ENCODE peak calls at places on chromosomes 4 and X, in six cellular contexts. C, X, Q, U, E and T are unnamed samples.

GRCh38 chr4:82493721-82494425 is 63.5 kb downstream of the ENOPH1 start:
- DNase-seq in C (no peak), X (no peak), Q (no peak), U (no peak), E (no peak), T (no peak)

GRCh38 chrX:40094041-40094899 is 3.5 kb downstream of the BCOR start:
- DNase-seq in C (peak), X (peak), Q (no peak), U (peak), E (no peak), T (no peak)

GRCh38 chr4:26140150-26140898 is 180.5 kb upstream of the RBPJ start:
- DNase-seq in C (no peak), X (no peak), Q (no peak), U (no peak), E (no peak), T (no peak)

GRCh38 chrX:39726810-39727209 is 370.9 kb downstream of the BCOR start:
- DNase-seq in C (no peak), X (no peak), Q (no peak), U (peak), E (no peak), T (no peak)

GRCh38 chr4:82718067-82718935 is 80.3 kb downstream of the SCD5 start:
- DNase-seq in C (no peak), X (no peak), Q (peak), U (peak), E (peak), T (no peak)

GRCh38 chrX:4706961-4707360 is 993.5 kb upstream of the PRKX start:
- DNase-seq in C (no peak), X (no peak), Q (no peak), U (no peak), E (no peak), T (no peak)

GRCh38 chr4:10599574-10599973 is 85.0 kb downstream of the CLNK start:
- DNase-seq in C (peak), X (no peak), Q (no peak), U (no peak), E (no peak), T (no peak)

GRCh38 chr4:107114059-107114458 is 77.9 kb upstream of the DKK2 start:
- DNase-seq in C (no peak), X (no peak), Q (no peak), U (no peak), E (no peak), T (no peak)

GRCh38 chr4:89254847-89255246 is 52.8 kb downstream of the GPRIN3 start:
- DNase-seq in C (peak), X (peak), Q (no peak), U (peak), E (peak), T (peak)

GRCh38 chrX:142977128-142977914 is 48.4 kb upstream of the SPANXN4 start:
- DNase-seq in C (no peak), X (no peak), Q (no peak), U (no peak), E (no peak), T (no peak)

GRCh38 chrX:39145859-39146258 is 344.6 kb downstream of the MID1IP1 start:
- DNase-seq in C (no peak), X (no peak), Q (no peak), U (no peak), E (no peak), T (no peak)

GRCh38 chr4:96102541-96103018 is 262.7 kb downstream of the PDHA2 start:
- DNase-seq in C (no peak), X (no peak), Q (no peak), U (peak), E (no peak), T (no peak)

GRCh38 chrX:139429913-139430312 is 100.6 kb upstream of the F9 start:
- DNase-seq in C (no peak), X (no peak), Q (no peak), U (no peak), E (no peak), T (peak)

GRCh38 chrX:154918060-154918483 is 31.9 kb downstream of the F8A1 start:
- DNase-seq in C (peak), X (peak), Q (peak), U (peak), E (peak), T (no peak)

GRCh38 chrX:77422886-77423648 is 24.1 kb upstream of the FGF16 start:
- DNase-seq in C (peak), X (no peak), Q (no peak), U (no peak), E (no peak), T (no peak)

GRCh38 chr4:78409612-78410202 is 141.9 kb upstream of the ANXA3 start:
- DNase-seq in C (no peak), X (no peak), Q (no peak), U (no peak), E (no peak), T (no peak)

GRCh38 chr4:187619319-187619718 is 376.3 kb upstream of the ZFP42 start:
- DNase-seq in C (no peak), X (no peak), Q (no peak), U (no peak), E (no peak), T (no peak)

GRCh38 chr4:121278811-121279368 is 101.9 kb downstream of the QRFPR start:
- DNase-seq in C (no peak), X (no peak), Q (no peak), U (peak), E (no peak), T (no peak)

GRCh38 chr4:71607780-71608673 is 175.9 kb downstream of the GC start:
- DNase-seq in C (no peak), X (no peak), Q (no peak), U (peak), E (peak), T (no peak)

GRCh38 chr4:85318415-85318814 is 156.5 kb upstream of the ARHGAP24 start:
- DNase-seq in C (no peak), X (no peak), Q (no peak), U (no peak), E (no peak), T (no peak)

GRCh38 chr4:153257151-153257620 is 52.9 kb downstream of the TRIM2 start:
- DNase-seq in C (peak), X (peak), Q (no peak), U (peak), E (no peak), T (no peak)
- H3K4me3 ChIP-seq in C (peak), X (peak), Q (peak), U (no peak), E (no peak), T (peak)

DNA sequence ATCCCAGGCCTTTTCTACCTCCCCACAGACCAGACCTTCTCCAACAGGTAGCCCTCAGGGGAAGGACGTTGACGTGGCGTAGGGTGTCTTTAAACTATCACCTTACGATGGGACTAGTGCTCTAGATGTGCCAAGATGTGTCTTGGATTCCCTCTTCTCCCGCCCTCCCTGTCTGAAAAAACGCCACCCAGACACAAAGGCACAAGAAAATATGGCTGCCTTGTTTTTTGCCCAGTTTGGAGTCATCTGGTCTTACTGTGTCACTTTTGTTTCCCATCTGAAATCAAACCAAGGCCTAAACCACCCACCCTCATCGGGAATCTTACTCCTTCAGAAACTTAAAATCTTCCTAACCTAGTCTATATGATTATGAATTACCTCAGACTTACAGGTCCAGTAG is 235.4 kb downstream of the OR13H1 start:
- DNase-seq in C (no peak), X (no peak), Q (no peak), U (no peak), E (no peak), T (no peak)
- H3K27ac ChIP-seq in C (no peak), X (no peak), Q (no peak), U (no peak), E (no peak), T (no peak)

DNA sequence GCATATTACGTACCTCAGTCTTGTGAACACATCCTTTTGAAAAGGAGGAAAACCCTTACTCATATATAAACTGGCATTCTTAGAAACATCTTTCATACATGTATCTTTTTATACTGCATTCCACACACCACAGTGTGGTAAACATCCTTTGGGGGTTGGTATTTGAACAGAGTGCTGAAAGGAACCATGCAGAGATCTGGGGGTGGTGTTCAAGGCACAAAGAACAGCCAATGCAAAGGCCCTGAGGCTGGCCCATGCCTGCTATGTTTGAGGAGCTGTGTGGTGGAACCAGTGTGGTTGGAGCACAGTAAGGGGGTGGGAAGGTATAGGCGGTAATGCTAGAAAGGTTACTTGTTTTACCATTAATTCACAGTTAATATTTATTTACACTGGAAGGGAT is 2.0 kb downstream of the ELK1 start:
- DNase-seq in C (no peak), X (no peak), Q (no peak), U (peak), E (no peak), T (no peak)
- H3K4me3 ChIP-seq in C (no peak), X (no peak), Q (no peak), U (no peak), E (no peak), T (no peak)

DNA sequence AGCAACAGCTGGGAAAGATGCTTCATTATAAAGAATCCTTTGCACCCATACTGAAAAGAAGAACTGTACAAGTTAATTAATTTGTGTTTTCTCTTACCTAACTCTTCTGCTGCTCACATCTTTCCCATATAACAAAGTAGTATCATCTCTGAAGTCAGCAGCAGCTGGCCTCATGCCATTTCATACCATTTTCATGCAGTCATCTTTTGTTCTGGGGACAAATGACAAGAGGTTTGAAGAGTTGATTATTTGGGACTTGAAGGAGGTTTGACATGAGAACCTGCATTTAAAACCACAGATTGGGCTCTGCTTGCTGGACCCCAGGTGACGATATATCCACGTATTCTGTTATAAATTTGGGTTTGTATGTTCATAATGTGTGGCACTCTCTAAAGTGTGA is 430.3 kb downstream of the SPRY1 start:
- DNase-seq in C (no peak), X (no peak), Q (no peak), U (peak), E (no peak), T (no peak)
- H3K27ac ChIP-seq in C (no peak), X (no peak), Q (no peak), U (no peak), E (no peak), T (no peak)

GRCh38 chr4:75248770-75249467 is 265.3 kb downstream of the RCHY1 start:
- DNase-seq in C (no peak), X (no peak), Q (no peak), U (peak), E (no peak), T (no peak)
- H3K4me3 ChIP-seq in C (no peak), X (no peak), Q (no peak), U (no peak), E (no peak), T (no peak)

GRCh38 chr4:41542526-41543270 is 4.7 kb downstream of the LIMCH1 start:
- DNase-seq in C (no peak), X (no peak), Q (no peak), U (peak), E (no peak), T (no peak)

GRCh38 chr4:41539711-41540110 is 1.8 kb downstream of the LIMCH1 start:
- DNase-seq in C (no peak), X (no peak), Q (no peak), U (no peak), E (no peak), T (no peak)

GRCh38 chr4:41541697-41542096 is 3.7 kb downstream of the LIMCH1 start:
- DNase-seq in C (peak), X (no peak), Q (no peak), U (peak), E (no peak), T (no peak)

GRCh38 chr4:41538887-41539498 is 1.0 kb downstream of the LIMCH1 start:
- DNase-seq in C (no peak), X (no peak), Q (no peak), U (no peak), E (no peak), T (no peak)

GRCh38 chr4:41540687-41541086 is 2.7 kb downstream of the LIMCH1 start:
- DNase-seq in C (no peak), X (no peak), Q (no peak), U (no peak), E (no peak), T (no peak)
- H3K27ac ChIP-seq in C (no peak), X (no peak), Q (no peak), U (no peak), E (no peak), T (no peak)

GRCh38 chr4:110615366-110616161 is 7.3 kb downstream of the PITX2 start:
- DNase-seq in C (peak), X (peak), Q (no peak), U (no peak), E (no peak), T (no peak)
- H3K4me3 ChIP-seq in C (peak), X (peak), Q (no peak), U (no peak), E (no peak), T (peak)

GRCh38 chr4:1727117-1728031 is 6.1 kb downstream of the TACC3 start:
- DNase-seq in C (no peak), X (no peak), Q (peak), U (peak), E (no peak), T (no peak)
- H3K27ac ChIP-seq in C (no peak), X (no peak), Q (no peak), U (no peak), E (no peak), T (no peak)

DNA sequence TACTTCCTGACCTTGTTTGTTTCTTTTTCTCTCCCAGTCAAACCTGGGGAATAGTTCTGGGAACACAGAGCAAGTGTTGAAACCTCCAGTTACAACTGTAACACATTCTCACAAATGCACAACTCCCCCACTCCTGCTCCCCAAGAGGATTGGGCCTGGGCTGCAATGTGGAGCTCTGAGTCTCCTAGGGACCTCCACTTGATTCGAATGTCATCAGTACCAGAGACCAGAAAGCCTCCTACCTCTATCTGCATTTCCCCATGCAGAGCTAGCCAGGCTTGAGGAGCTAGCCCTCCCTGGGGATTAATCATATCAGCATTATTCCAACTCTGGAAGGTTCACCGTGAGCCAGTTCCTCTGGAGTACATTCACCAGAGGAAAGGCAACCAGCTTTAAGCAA is 41.7 kb upstream of the CITED1 start:
- DNase-seq in C (no peak), X (no peak), Q (no peak), U (peak), E (no peak), T (no peak)
- H3K4me3 ChIP-seq in C (no peak), X (no peak), Q (no peak), U (no peak), E (no peak), T (no peak)

GRCh38 chr4:18736551-18736950 is 715.0 kb upstream of the LCORL start:
- DNase-seq in C (no peak), X (no peak), Q (no peak), U (no peak), E (no peak), T (no peak)

GRCh38 chr4:18735740-18736288 is 714.3 kb upstream of the LCORL start:
- DNase-seq in C (no peak), X (no peak), Q (no peak), U (no peak), E (no peak), T (no peak)

GRCh38 chr4:18733956-18734872 is 712.7 kb upstream of the LCORL start:
- DNase-seq in C (no peak), X (no peak), Q (no peak), U (no peak), E (no peak), T (no peak)
- H3K27ac ChIP-seq in C (no peak), X (no peak), Q (no peak), U (peak), E (no peak), T (no peak)